ENCODE peak calls at places on chromosomes 11 and 22, in ten cellular contexts. One of them, this sample, is unnamed.

GRCh38 chr11:69797737-69798528 is 21.3 kb downstream of the FGF3 start:
- DNase-seq in breast epithelium: no peak
- DNase-seq in cardiac muscle cell: no peak
- DNase-seq in kidney: no peak
- DNase-seq in heart left ventricle: no peak
- DNase-seq in lung: no peak
- DNase-seq in choroid plexus epithelial cell: no peak
- DNase-seq in HFFc6: no peak
- DNase-seq in foreskin keratinocyte: no peak
- DNase-seq in astrocyte of the spinal cord: no peak
- DNase-seq in this sample: no peak

GRCh38 chr22:17114958-17115235 is 6.3 kb downstream of the TMEM121B start:
- DNase-seq in lung: no peak
- DNase-seq in HFFc6: no peak
- DNase-seq in heart left ventricle: no peak
- DNase-seq in cardiac muscle cell: no peak
- DNase-seq in astrocyte of the spinal cord: no peak
- DNase-seq in kidney: no peak
- DNase-seq in breast epithelium: no peak
- DNase-seq in choroid plexus epithelial cell: no peak
- DNase-seq in foreskin keratinocyte: no peak
- DNase-seq in this sample: no peak

GRCh38 chr22:47619631-47620030 is 857.2 kb downstream of the TBC1D22A start:
- DNase-seq in astrocyte of the spinal cord: no peak
- DNase-seq in choroid plexus epithelial cell: no peak
- DNase-seq in heart left ventricle: no peak
- DNase-seq in cardiac muscle cell: no peak
- DNase-seq in kidney: no peak
- DNase-seq in lung: peak
- DNase-seq in breast epithelium: no peak
- DNase-seq in HFFc6: no peak
- DNase-seq in foreskin keratinocyte: no peak
- DNase-seq in this sample: no peak

GRCh38 chr22:25763239-25763777 is 21.3 kb downstream of the MYO18B start:
- DNase-seq in lung: no peak
- DNase-seq in choroid plexus epithelial cell: no peak
- DNase-seq in breast epithelium: no peak
- DNase-seq in astrocyte of the spinal cord: no peak
- DNase-seq in cardiac muscle cell: no peak
- DNase-seq in kidney: no peak
- DNase-seq in foreskin keratinocyte: no peak
- DNase-seq in heart left ventricle: no peak
- DNase-seq in HFFc6: no peak
- DNase-seq in this sample: no peak

GRCh38 chr11:131866535-131867400 is 496.4 kb downstream of the NTM start:
- DNase-seq in choroid plexus epithelial cell: no peak
- DNase-seq in astrocyte of the spinal cord: no peak
- DNase-seq in foreskin keratinocyte: no peak
- DNase-seq in lung: no peak
- DNase-seq in cardiac muscle cell: no peak
- DNase-seq in heart left ventricle: no peak
- DNase-seq in breast epithelium: no peak
- DNase-seq in kidney: no peak
- DNase-seq in HFFc6: no peak
- DNase-seq in this sample: no peak

GRCh38 chr22:37331034-37331428 is 48.7 kb downstream of the CYTH4 start:
- DNase-seq in breast epithelium: no peak
- DNase-seq in foreskin keratinocyte: no peak
- DNase-seq in choroid plexus epithelial cell: peak
- DNase-seq in HFFc6: no peak
- DNase-seq in heart left ventricle: no peak
- DNase-seq in astrocyte of the spinal cord: peak
- DNase-seq in lung: no peak
- DNase-seq in kidney: no peak
- DNase-seq in cardiac muscle cell: no peak
- DNase-seq in this sample: no peak

GRCh38 chr11:100557830-100558611 is 129.1 kb upstream of the ARHGAP42 start:
- DNase-seq in cardiac muscle cell: no peak
- DNase-seq in HFFc6: no peak
- DNase-seq in lung: no peak
- DNase-seq in kidney: no peak
- DNase-seq in choroid plexus epithelial cell: no peak
- DNase-seq in astrocyte of the spinal cord: peak
- DNase-seq in breast epithelium: no peak
- DNase-seq in heart left ventricle: no peak
- DNase-seq in foreskin keratinocyte: peak
- DNase-seq in this sample: no peak

GRCh38 chr11:76159983-76160661 is 46.2 kb downstream of the WNT11 start:
- DNase-seq in breast epithelium: no peak
- DNase-seq in cardiac muscle cell: no peak
- DNase-seq in lung: no peak
- DNase-seq in heart left ventricle: peak
- DNase-seq in kidney: peak
- DNase-seq in choroid plexus epithelial cell: no peak
- DNase-seq in HFFc6: no peak
- DNase-seq in foreskin keratinocyte: no peak
- DNase-seq in astrocyte of the spinal cord: no peak
- DNase-seq in this sample: no peak

DNA sequence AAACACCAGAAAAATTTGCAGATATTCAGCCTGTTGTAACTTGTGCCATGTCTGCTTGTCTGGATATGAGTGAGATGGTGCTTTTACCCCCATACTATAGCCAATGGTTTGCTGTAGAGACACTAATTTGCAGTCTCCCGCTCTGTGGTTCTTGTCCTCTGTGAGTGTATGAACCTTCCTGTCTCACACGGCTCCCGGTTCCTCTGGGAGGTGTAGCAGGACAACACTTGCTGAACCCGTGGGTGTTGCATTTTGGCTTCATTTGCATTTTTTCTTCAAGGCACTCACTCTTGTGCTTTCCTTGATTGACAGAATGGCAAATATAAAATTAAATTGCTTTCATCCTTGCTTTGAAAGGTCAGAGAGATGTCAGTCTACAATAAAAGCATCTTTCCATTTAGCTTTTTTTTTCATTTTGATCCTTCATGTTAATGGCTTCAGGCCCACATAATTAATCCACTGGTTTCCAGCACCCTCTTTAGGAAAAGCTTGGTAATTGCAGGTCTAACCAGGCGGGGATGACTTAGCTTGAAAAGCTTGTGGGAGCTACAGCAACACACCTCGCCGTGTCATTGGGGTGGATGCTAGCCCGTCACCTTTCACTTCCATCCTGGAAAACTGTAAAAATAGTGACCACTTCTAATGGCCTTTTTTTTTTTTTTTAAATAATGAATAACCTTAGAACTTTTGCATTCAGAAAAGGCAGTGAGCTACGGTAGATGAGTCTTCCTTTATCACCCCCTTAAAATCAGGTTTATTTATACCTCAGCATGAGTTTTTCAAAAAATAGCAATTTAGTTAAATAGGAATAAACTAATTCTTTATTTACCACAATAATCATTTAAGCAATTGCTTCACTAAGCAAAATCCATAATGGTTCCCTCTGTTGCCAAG is 27.4 kb upstream of the ST14 start:
- DNase-seq in lung: peak
- DNase-seq in breast epithelium: no peak
- DNase-seq in astrocyte of the spinal cord: peak
- DNase-seq in choroid plexus epithelial cell: peak
- DNase-seq in cardiac muscle cell: peak
- DNase-seq in HFFc6: peak
- DNase-seq in foreskin keratinocyte: peak
- DNase-seq in kidney: no peak
- DNase-seq in heart left ventricle: no peak
- DNase-seq in this sample: peak
- TF ChIP-seq CTCF in lung: peak
- TF ChIP-seq CTCF in breast epithelium: peak
- TF ChIP-seq CTCF in astrocyte of the spinal cord: peak
- TF ChIP-seq CTCF in choroid plexus epithelial cell: peak
- TF ChIP-seq CTCF in cardiac muscle cell: peak
- TF ChIP-seq CTCF in HFFc6: peak
- TF ChIP-seq CTCF in foreskin keratinocyte: peak
- TF ChIP-seq CTCF in kidney: peak
- TF ChIP-seq CTCF in heart left ventricle: peak
- TF ChIP-seq CTCF in this sample: peak

GRCh38 chr11:115941044-115941443 is 436.8 kb upstream of the CADM1 start:
- DNase-seq in cardiac muscle cell: no peak
- DNase-seq in heart left ventricle: no peak
- DNase-seq in kidney: no peak
- DNase-seq in breast epithelium: no peak
- DNase-seq in lung: no peak
- DNase-seq in foreskin keratinocyte: no peak
- DNase-seq in astrocyte of the spinal cord: no peak
- DNase-seq in HFFc6: no peak
- DNase-seq in choroid plexus epithelial cell: no peak
- DNase-seq in this sample: no peak
- TF ChIP-seq CTCF in cardiac muscle cell: no peak
- TF ChIP-seq CTCF in heart left ventricle: no peak
- TF ChIP-seq CTCF in kidney: no peak
- TF ChIP-seq CTCF in breast epithelium: no peak
- TF ChIP-seq CTCF in lung: no peak
- TF ChIP-seq CTCF in foreskin keratinocyte: no peak
- TF ChIP-seq CTCF in astrocyte of the spinal cord: no peak
- TF ChIP-seq CTCF in HFFc6: no peak
- TF ChIP-seq CTCF in choroid plexus epithelial cell: no peak
- TF ChIP-seq CTCF in this sample: no peak

DNA sequence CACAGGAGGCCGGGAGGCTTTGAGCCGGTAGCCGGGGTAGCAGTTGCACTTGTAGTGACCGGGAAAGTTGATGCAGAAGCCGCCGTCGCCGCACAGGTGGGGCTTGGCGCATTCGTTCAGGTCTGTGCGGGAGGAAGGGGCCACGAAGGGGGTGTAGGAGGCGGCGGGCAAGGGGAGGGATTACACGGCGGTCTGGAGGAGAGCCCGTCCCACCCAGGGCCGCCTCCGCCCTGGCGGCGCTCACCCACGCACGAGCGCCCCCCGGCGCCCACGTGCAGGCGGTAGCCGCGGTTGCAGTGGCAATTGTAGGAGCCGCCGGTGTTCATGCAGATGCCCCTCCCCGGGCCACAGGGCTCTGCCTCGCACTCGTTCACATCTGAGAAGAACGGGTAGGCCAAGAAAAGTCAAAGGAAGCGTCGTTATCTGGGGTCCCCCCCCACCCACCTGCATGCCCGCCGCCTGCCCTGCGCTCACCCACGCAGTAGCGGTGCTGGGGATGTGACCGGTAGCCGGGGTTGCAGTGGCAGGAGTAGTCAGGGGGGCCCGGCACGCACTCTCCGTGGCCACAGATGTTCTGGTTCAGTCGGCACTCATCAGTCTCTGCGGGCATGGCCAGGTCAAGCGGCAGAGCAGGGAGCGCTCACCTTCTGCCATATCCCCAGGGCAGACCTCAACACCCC is 10.6 kb downstream of the LTBP3 start:
- DNase-seq in choroid plexus epithelial cell: no peak
- DNase-seq in foreskin keratinocyte: no peak
- DNase-seq in kidney: peak
- DNase-seq in breast epithelium: no peak
- DNase-seq in cardiac muscle cell: no peak
- DNase-seq in HFFc6: no peak
- DNase-seq in lung: no peak
- DNase-seq in heart left ventricle: no peak
- DNase-seq in astrocyte of the spinal cord: no peak
- DNase-seq in this sample: no peak
- TF ChIP-seq CTCF in choroid plexus epithelial cell: no peak
- TF ChIP-seq CTCF in foreskin keratinocyte: no peak
- TF ChIP-seq CTCF in kidney: no peak
- TF ChIP-seq CTCF in breast epithelium: no peak
- TF ChIP-seq CTCF in cardiac muscle cell: no peak
- TF ChIP-seq CTCF in HFFc6: no peak
- TF ChIP-seq CTCF in lung: no peak
- TF ChIP-seq CTCF in heart left ventricle: no peak
- TF ChIP-seq CTCF in astrocyte of the spinal cord: no peak
- TF ChIP-seq CTCF in this sample: no peak

GRCh38 chr11:4821021-4821420 is at the start of gene OR51F2:
- DNase-seq in cardiac muscle cell: no peak
- DNase-seq in breast epithelium: no peak
- DNase-seq in foreskin keratinocyte: no peak
- DNase-seq in HFFc6: no peak
- DNase-seq in heart left ventricle: no peak
- DNase-seq in kidney: no peak
- DNase-seq in lung: no peak
- DNase-seq in astrocyte of the spinal cord: no peak
- DNase-seq in choroid plexus epithelial cell: no peak
- DNase-seq in this sample: no peak

GRCh38 chr11:4830909-4831308 is 9.8 kb downstream of the OR51F2 start:
- DNase-seq in HFFc6: no peak
- DNase-seq in heart left ventricle: no peak
- DNase-seq in astrocyte of the spinal cord: no peak
- DNase-seq in kidney: peak
- DNase-seq in choroid plexus epithelial cell: no peak
- DNase-seq in breast epithelium: no peak
- DNase-seq in foreskin keratinocyte: no peak
- DNase-seq in lung: no peak
- DNase-seq in cardiac muscle cell: no peak
- DNase-seq in this sample: no peak

GRCh38 chr11:4825132-4825531 is 4.0 kb downstream of the OR51F2 start:
- DNase-seq in foreskin keratinocyte: no peak
- DNase-seq in lung: no peak
- DNase-seq in breast epithelium: no peak
- DNase-seq in HFFc6: no peak
- DNase-seq in heart left ventricle: no peak
- DNase-seq in kidney: no peak
- DNase-seq in astrocyte of the spinal cord: no peak
- DNase-seq in cardiac muscle cell: no peak
- DNase-seq in choroid plexus epithelial cell: no peak
- DNase-seq in this sample: no peak

DNA sequence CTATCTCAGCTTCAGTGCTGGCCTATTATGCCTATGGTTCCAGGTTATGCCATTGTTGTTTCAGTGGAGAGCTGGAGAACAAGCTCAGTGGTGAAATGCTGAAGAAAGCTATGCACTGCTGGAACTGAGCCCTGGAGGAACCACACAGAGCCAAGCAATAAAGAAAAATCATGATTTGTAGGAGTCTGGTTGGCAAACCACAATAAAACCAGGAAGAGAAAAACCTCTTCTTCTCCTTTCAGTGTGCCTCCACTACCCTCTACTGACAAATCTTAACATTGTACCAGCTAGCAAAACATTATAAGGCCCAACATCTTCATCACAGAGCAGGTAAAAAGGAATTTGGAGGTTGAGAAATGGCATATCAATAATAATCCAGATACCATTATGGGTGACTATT is 5.3 kb downstream of the OR51F2 start:
- DNase-seq in breast epithelium: no peak
- DNase-seq in foreskin keratinocyte: no peak
- DNase-seq in lung: no peak
- DNase-seq in choroid plexus epithelial cell: peak
- DNase-seq in heart left ventricle: no peak
- DNase-seq in cardiac muscle cell: no peak
- DNase-seq in astrocyte of the spinal cord: peak
- DNase-seq in kidney: no peak
- DNase-seq in HFFc6: no peak
- DNase-seq in this sample: no peak
- TF ChIP-seq CTCF in breast epithelium: no peak
- TF ChIP-seq CTCF in foreskin keratinocyte: peak
- TF ChIP-seq CTCF in lung: no peak
- TF ChIP-seq CTCF in choroid plexus epithelial cell: no peak
- TF ChIP-seq CTCF in heart left ventricle: peak
- TF ChIP-seq CTCF in cardiac muscle cell: no peak
- TF ChIP-seq CTCF in astrocyte of the spinal cord: peak
- TF ChIP-seq CTCF in kidney: peak
- TF ChIP-seq CTCF in HFFc6: no peak
- TF ChIP-seq CTCF in this sample: peak

This sample was measured in neural crest cell.